ENCODE peak calls at places on chromosomes 7 and 10, in four cellular contexts. D is IMR-90, L is H9, T is mesenchymal stem cell. O is an unnamed sample. For H3K4me1, the result is how much of the 10 kb centered on the place peaks cover.

GRCh38 chr10:35184527-35185171 is 58.0 kb downstream of the CREM start:
- DNase-seq in T (no peak), L (no peak), D (no peak), O (no peak)

GRCh38 chr10:132468651-132469050 is 68.9 kb upstream of the INPP5A start:
- DNase-seq in D (no peak), T (no peak), L (no peak), O (no peak)

GRCh38 chr7:155456772-155457543 is 971 bp upstream of the EN2 start:
- DNase-seq in T (peak), L (peak), D (peak), O (peak)

GRCh38 chr7:96562966-96563365 is 146.7 kb downstream of the SEM1 start:
- DNase-seq in L (no peak), T (no peak), D (no peak), O (no peak)

GRCh38 chr7:101094791-101095375 is 9.6 kb downstream of the TRIM56 start:
- DNase-seq in D (peak), L (peak), T (peak), O (peak)

GRCh38 chr10:79266543-79267312 is 80.5 kb upstream of the PPIF start:
- DNase-seq in L (no peak), D (peak), T (peak), O (peak)

GRCh38 chr7:90595801-90596683 is at the start of gene CDK14:
- DNase-seq in D (peak), T (peak), L (peak), O (peak)

GRCh38 chr7:117793496-117793895 is 79.7 kb downstream of the CTTNBP2 start:
- DNase-seq in D (no peak), T (no peak), L (no peak), O (no peak)

GRCh38 chr7:156603629-156604028 is 36.9 kb upstream of the RNF32 start:
- DNase-seq in L (no peak), D (no peak), T (no peak), O (no peak)

GRCh38 chr7:100893910-100894763 is 1.6 kb downstream of the ACHE start:
- DNase-seq in T (no peak), L (peak), D (no peak), O (no peak)

GRCh38 chr10:67788028-67788886 is 49.7 kb downstream of the DNAJC12 start:
- DNase-seq in T (no peak), D (no peak), L (peak), O (peak)

GRCh38 chr10:14971867-14972448 is 12.8 kb downstream of the MEIG1 start:
- DNase-seq in T (peak), L (peak), D (no peak), O (peak)

GRCh38 chr10:99667108-99667751 is 7.9 kb downstream of the ENTPD7 start:
- DNase-seq in D (peak), L (no peak), T (peak), O (no peak)

GRCh38 chr7:127629268-127629854 is 11.4 kb upstream of the PAX4 start:
- DNase-seq in D (no peak), T (no peak), L (peak), O (peak)

GRCh38 chr7:72020301-72020700 is 391.8 kb downstream of the CALN1 start:
- DNase-seq in L (no peak), D (no peak), T (no peak), O (no peak)

GRCh38 chr10:29370612-29371092 is 81.8 kb downstream of the LYZL1 start:
- DNase-seq in L (no peak), D (no peak), T (no peak), O (peak)

DNA sequence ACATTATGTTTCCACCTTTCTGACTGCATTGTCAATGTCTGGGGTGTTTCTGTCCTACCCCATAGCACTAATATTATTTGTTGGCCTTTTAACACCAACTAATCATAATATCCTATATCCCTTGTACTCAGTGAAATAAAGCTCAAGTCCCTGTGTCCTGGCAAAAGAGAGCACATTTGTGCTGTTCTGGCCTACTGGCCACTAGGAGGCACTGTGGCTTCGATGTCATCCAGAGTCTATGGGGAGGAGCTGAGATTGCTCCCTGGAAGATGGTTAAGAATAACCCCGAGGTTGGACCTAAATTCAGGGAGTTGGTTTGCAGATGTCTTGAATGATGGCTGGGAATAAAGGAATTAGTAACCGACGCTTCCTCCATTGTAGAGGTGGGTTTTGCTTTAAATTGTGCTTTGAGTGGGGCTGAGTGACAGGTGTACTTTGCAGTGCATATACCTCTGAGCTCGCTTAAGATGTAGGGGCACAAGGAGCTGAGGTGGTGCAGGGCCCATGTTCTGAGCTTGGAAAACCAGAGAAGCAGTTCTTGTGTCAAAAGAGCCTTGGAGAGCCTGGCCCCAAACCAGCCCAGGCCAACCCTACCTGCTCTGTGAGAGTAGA is 191.2 kb upstream of the PRSS1 start:
- DNase-seq in L (peak), T (no peak), D (peak), O (peak)
- H3K4me1 ChIP-seq in L (under half), T (under half), D (under half), O (under half)

GRCh38 chr7:105327201-105327600 is 61.5 kb downstream of the SRPK2 start:
- DNase-seq in D (no peak), T (no peak), L (no peak), O (no peak)
- H2BK5ac ChIP-seq in D (no peak), T (no peak), L (peak), O (no peak)

GRCh38 chr10:52682766-52683165 is 89.8 kb downstream of the MBL2 start:
- DNase-seq in T (no peak), L (no peak), D (no peak), O (peak)
- H3K9ac ChIP-seq in T (no peak), L (no peak), D (no peak), O (no peak)

DNA sequence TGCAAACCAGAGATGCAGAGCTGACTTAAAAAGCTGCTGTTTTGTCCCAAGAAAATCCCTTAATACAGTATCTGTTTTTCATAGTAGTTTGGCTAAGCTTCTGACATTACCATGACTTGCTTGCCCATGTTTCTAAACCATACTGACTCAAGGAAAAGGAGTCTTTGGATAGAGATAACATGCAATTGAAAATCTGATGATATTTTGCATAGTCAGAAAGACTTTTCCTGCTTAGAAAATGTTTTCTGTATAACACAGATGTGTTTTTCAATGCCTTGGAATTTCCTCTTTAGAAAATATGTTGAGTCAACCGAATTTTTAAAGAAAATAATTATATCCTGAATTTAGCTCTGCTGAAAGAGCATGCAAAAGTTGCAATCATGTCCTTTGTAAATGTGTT is 21.5 kb upstream of the AKR1E2 start:
- DNase-seq in D (peak), L (no peak), T (no peak), O (no peak)
- H3K4me1 ChIP-seq in D (under half), L (under half), T (under half), O (under half)

DNA sequence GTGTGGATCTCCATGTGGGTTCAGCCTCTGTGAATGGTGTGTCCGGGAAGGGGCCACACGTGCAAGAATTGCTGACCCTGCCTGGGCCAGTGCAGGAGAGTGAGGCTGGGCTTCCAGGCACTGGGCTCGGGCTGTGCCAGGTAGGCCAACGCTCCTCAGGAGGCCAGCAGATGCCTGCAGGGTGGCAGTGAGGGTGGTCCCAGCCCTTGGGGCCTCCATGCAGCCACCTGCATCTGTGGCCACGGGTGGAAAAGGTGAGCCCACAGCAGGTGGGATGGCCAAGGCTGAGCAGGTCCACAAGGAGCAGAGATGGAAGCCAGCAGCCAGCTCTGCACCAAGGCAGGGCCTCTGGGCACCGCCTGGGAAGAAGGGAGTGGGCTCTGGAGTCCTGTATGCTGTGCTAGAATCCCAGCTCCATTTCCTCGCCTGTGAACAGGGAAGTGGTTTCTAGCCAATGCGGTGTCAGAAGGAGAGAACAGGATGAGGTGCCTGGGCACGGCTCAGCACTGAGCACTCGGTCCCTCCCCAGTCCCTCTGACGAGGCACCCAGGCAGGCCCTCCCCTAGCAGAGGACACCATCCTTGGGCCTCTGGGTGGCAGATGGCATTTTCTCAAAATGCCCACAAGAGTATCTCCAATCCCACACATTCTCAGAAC is 31.1 kb upstream of the RET start:
- DNase-seq in T (no peak), L (peak), D (no peak), O (no peak)
- H2BK5ac ChIP-seq in T (no peak), L (no peak), D (no peak), O (no peak)

GRCh38 chr7:149141893-149142292 is 5.4 kb upstream of the ZNF398 start:
- DNase-seq in D (no peak), L (no peak), T (no peak), O (no peak)

GRCh38 chr7:149147730-149148653 is 739 bp downstream of the ZNF398 start:
- DNase-seq in L (no peak), T (peak), D (peak), O (peak)

GRCh38 chr7:149147072-149147729 is at the start of gene ZNF398:
- DNase-seq in L (peak), T (peak), D (peak), O (peak)

GRCh38 chr7:149140784-149141183 is 6.5 kb upstream of the ZNF398 start:
- DNase-seq in L (no peak), T (peak), D (peak), O (peak)

DNA sequence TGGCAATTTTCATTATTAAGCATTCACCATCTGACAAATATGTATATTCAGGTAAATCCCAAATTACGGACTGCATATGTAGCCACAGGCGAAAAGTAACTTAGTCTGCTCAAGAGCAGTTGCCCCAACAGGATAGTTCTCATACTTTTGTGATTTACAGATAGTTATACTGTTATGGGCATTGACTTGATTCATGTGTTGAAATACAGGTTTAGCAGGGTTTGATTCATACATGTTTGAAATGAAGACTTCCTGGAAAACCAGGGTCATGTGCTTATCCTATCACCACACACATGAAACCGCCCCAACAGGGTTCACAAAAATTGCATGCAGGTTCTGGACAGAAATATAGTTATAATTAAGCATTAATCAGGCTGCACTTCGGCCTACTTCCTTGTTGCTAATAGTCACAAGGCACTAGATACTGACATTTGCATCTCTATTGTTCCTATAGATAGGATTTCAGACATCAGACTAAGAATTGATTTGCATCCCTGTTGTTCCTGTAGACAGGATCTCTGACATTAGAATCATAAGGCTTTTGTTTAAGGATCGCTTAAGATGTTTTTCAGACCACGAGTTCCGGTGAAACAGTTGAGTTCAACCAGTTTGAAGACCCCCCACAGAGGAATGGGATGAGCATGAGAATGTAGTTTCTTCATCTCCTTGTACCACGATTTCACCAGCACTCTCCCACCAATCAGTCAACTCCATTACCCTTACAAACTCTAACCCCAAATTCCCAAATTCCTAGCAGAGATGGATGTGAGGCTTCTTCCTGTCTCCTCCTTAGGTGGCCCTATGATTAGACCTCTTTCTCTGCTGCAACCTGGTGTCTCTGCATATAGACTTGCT is 2.0 kb upstream of the ZNF398 start:
- DNase-seq in T (no peak), D (no peak), L (peak), O (peak)
- H3K9ac ChIP-seq in T (no peak), D (no peak), L (peak), O (no peak)

GRCh38 chr10:72312865-72313391 is 39.2 kb downstream of the DDIT4 start:
- DNase-seq in T (no peak), D (no peak), L (no peak), O (no peak)
- H3K4me1 ChIP-seq in T (under half), D (under half), L (under half), O (under half)

GRCh38 chr10:43370671-43371215 is 693 bp upstream of the FXYD4 start:
- DNase-seq in T (no peak), L (no peak), D (no peak), O (no peak)
- H2BK5ac ChIP-seq in T (no peak), L (no peak), D (no peak), O (no peak)

O was measured in trophoblast cell.